ENCODE peak calls at places on chromosomes 16 and 17, in six cellular contexts. One of them, this sample, is unnamed.

GRCh38 chr16:20023190-20023589 is 50.5 kb downstream of the GPR139 start:
- DNase-seq in NCI-H748 treated with DMSO at 0.1 percent for 48 hours: no peak
- DNase-seq in cerebellar nuclear complex: no peak
- DNase-seq in cardiac muscle cell: peak
- DNase-seq in germinal center: no peak
- DNase-seq in lower leg skin: no peak
- DNase-seq in this sample: no peak

GRCh38 chr16:50806099-50807062 is 64.5 kb downstream of the CYLD start:
- DNase-seq in NCI-H748 treated with DMSO at 0.1 percent for 48 hours: peak
- DNase-seq in cerebellar nuclear complex: no peak
- DNase-seq in cardiac muscle cell: peak
- DNase-seq in germinal center: peak
- DNase-seq in lower leg skin: peak
- DNase-seq in this sample: peak

GRCh38 chr16:85746431-85747227 is 4.3 kb downstream of the C16orf74 start:
- DNase-seq in NCI-H748 treated with DMSO at 0.1 percent for 48 hours: no peak
- DNase-seq in cerebellar nuclear complex: no peak
- DNase-seq in cardiac muscle cell: no peak
- DNase-seq in germinal center: no peak
- DNase-seq in lower leg skin: peak
- DNase-seq in this sample: no peak

GRCh38 chr16:49661465-49662187 is 194.3 kb downstream of the ZNF423 start:
- DNase-seq in NCI-H748 treated with DMSO at 0.1 percent for 48 hours: no peak
- DNase-seq in cerebellar nuclear complex: no peak
- DNase-seq in cardiac muscle cell: no peak
- DNase-seq in germinal center: no peak
- DNase-seq in lower leg skin: no peak
- DNase-seq in this sample: peak

GRCh38 chr17:75575728-75576127 is 11.9 kb upstream of the MYO15B start:
- DNase-seq in NCI-H748 treated with DMSO at 0.1 percent for 48 hours: no peak
- DNase-seq in cerebellar nuclear complex: no peak
- DNase-seq in cardiac muscle cell: no peak
- DNase-seq in germinal center: no peak
- DNase-seq in lower leg skin: no peak
- DNase-seq in this sample: no peak

GRCh38 chr17:14298221-14298994 is 2.5 kb upstream of the HS3ST3B1 start:
- DNase-seq in NCI-H748 treated with DMSO at 0.1 percent for 48 hours: no peak
- DNase-seq in cerebellar nuclear complex: no peak
- DNase-seq in cardiac muscle cell: peak
- DNase-seq in germinal center: no peak
- DNase-seq in lower leg skin: no peak
- DNase-seq in this sample: no peak

GRCh38 chr17:12519956-12520594 is 145.6 kb upstream of the MYOCD start:
- DNase-seq in NCI-H748 treated with DMSO at 0.1 percent for 48 hours: no peak
- DNase-seq in cerebellar nuclear complex: no peak
- DNase-seq in cardiac muscle cell: no peak
- DNase-seq in germinal center: no peak
- DNase-seq in lower leg skin: no peak
- DNase-seq in this sample: no peak

GRCh38 chr16:88743693-88744519 is 37.6 kb downstream of the CTU2 start:
- DNase-seq in NCI-H748 treated with DMSO at 0.1 percent for 48 hours: peak
- DNase-seq in cerebellar nuclear complex: no peak
- DNase-seq in cardiac muscle cell: peak
- DNase-seq in germinal center: peak
- DNase-seq in lower leg skin: peak
- DNase-seq in this sample: peak

GRCh38 chr16:27254262-27254811 is 14.2 kb downstream of the NSMCE1 start:
- DNase-seq in NCI-H748 treated with DMSO at 0.1 percent for 48 hours: no peak
- DNase-seq in cerebellar nuclear complex: no peak
- DNase-seq in cardiac muscle cell: no peak
- DNase-seq in germinal center: no peak
- DNase-seq in lower leg skin: no peak
- DNase-seq in this sample: no peak

GRCh38 chr17:40062347-40063033 is at the start of gene THRA:
- DNase-seq in NCI-H748 treated with DMSO at 0.1 percent for 48 hours: no peak
- DNase-seq in cerebellar nuclear complex: no peak
- DNase-seq in cardiac muscle cell: peak
- DNase-seq in germinal center: peak
- DNase-seq in lower leg skin: no peak
- DNase-seq in this sample: peak

GRCh38 chr16:69145658-69146057 is 13.2 kb downstream of the UTP4 start:
- DNase-seq in NCI-H748 treated with DMSO at 0.1 percent for 48 hours: no peak
- DNase-seq in cerebellar nuclear complex: no peak
- DNase-seq in cardiac muscle cell: peak
- DNase-seq in germinal center: no peak
- DNase-seq in lower leg skin: no peak
- DNase-seq in this sample: no peak

GRCh38 chr17:59366773-59367656 is 35.6 kb downstream of the YPEL2 start:
- DNase-seq in NCI-H748 treated with DMSO at 0.1 percent for 48 hours: peak
- DNase-seq in cerebellar nuclear complex: peak
- DNase-seq in cardiac muscle cell: no peak
- DNase-seq in germinal center: no peak
- DNase-seq in lower leg skin: no peak
- DNase-seq in this sample: no peak

GRCh38 chr17:28745777-28746473 is 2.1 kb downstream of the TRAF4 start:
- DNase-seq in NCI-H748 treated with DMSO at 0.1 percent for 48 hours: no peak
- DNase-seq in cerebellar nuclear complex: no peak
- DNase-seq in cardiac muscle cell: no peak
- DNase-seq in germinal center: no peak
- DNase-seq in lower leg skin: no peak
- DNase-seq in this sample: no peak

GRCh38 chr16:76193851-76194620 is 83.2 kb upstream of the CNTNAP4 start:
- DNase-seq in NCI-H748 treated with DMSO at 0.1 percent for 48 hours: peak
- DNase-seq in cerebellar nuclear complex: no peak
- DNase-seq in cardiac muscle cell: peak
- DNase-seq in germinal center: no peak
- DNase-seq in lower leg skin: no peak
- DNase-seq in this sample: no peak

GRCh38 chr17:61635913-61636432 is 45.0 kb upstream of the NACA2 start:
- DNase-seq in NCI-H748 treated with DMSO at 0.1 percent for 48 hours: peak
- DNase-seq in cerebellar nuclear complex: no peak
- DNase-seq in cardiac muscle cell: peak
- DNase-seq in germinal center: peak
- DNase-seq in lower leg skin: no peak
- DNase-seq in this sample: peak

GRCh38 chr17:40490289-40490853 is 11.1 kb downstream of the TNS4 start:
- DNase-seq in NCI-H748 treated with DMSO at 0.1 percent for 48 hours: no peak
- DNase-seq in cerebellar nuclear complex: peak
- DNase-seq in cardiac muscle cell: peak
- DNase-seq in germinal center: no peak
- DNase-seq in lower leg skin: peak
- DNase-seq in this sample: peak

GRCh38 chr16:81730090-81731051 is 48.7 kb upstream of the PLCG2 start:
- DNase-seq in NCI-H748 treated with DMSO at 0.1 percent for 48 hours: peak
- DNase-seq in cerebellar nuclear complex: no peak
- DNase-seq in cardiac muscle cell: peak
- DNase-seq in germinal center: peak
- DNase-seq in lower leg skin: peak
- DNase-seq in this sample: peak

GRCh38 chr16:15482068-15482747 is 47.8 kb downstream of the BMERB1 start:
- DNase-seq in NCI-H748 treated with DMSO at 0.1 percent for 48 hours: no peak
- DNase-seq in cerebellar nuclear complex: no peak
- DNase-seq in cardiac muscle cell: peak
- DNase-seq in germinal center: no peak
- DNase-seq in lower leg skin: peak
- DNase-seq in this sample: peak

GRCh38 chr17:29627951-29628350 is 5.2 kb upstream of the CORO6 start:
- DNase-seq in NCI-H748 treated with DMSO at 0.1 percent for 48 hours: no peak
- DNase-seq in cerebellar nuclear complex: no peak
- DNase-seq in cardiac muscle cell: no peak
- DNase-seq in germinal center: no peak
- DNase-seq in lower leg skin: no peak
- DNase-seq in this sample: no peak